ENCODE peak calls at places on chromosomes 1 and 21, in four cellular contexts. U, P, M and N are unnamed samples.

GRCh38 chr1:226542623-226543103 is 5.9 kb upstream of the STUM start:
- DNase-seq in P (no peak), M (no peak), U (no peak), N (no peak)

GRCh38 chr1:210475806-210476205 is 147.1 kb downstream of the HHAT start:
- DNase-seq in P (no peak), M (no peak), U (no peak), N (no peak)

GRCh38 chr1:23865543-23865930 is 2.6 kb downstream of the FUCA1 start:
- DNase-seq in M (peak), P (no peak), U (no peak), N (peak)

GRCh38 chr1:214004795-214005194 is 17.0 kb downstream of the PROX1 start:
- DNase-seq in U (no peak), P (no peak), M (no peak), N (no peak)

GRCh38 chr1:151166506-151166956 is 587 bp downstream of the SCNM1 start:
- DNase-seq in U (no peak), M (peak), P (no peak), N (no peak)

GRCh38 chr1:42003433-42003832 is 84.7 kb upstream of the HIVEP3 start:
- DNase-seq in U (no peak), M (peak), P (no peak), N (no peak)

GRCh38 chr1:2115008-2115921 is 65.1 kb downstream of the PRKCZ start:
- DNase-seq in U (no peak), M (no peak), P (no peak), N (no peak)

GRCh38 chr1:238649200-238649599 is 737.2 kb upstream of the CHRM3 start:
- DNase-seq in U (no peak), M (no peak), P (no peak), N (no peak)

GRCh38 chr1:236398538-236398937 is 4.5 kb downstream of the EDARADD start:
- DNase-seq in P (no peak), U (no peak), M (no peak), N (no peak)

GRCh38 chr1:150364231-150365003 is 470 bp downstream of the RPRD2 start:
- DNase-seq in P (peak), U (peak), M (peak), N (peak)

GRCh38 chr1:105337427-105337826 is 1587.7 kb downstream of the AMY1C start:
- DNase-seq in U (no peak), P (no peak), M (no peak), N (no peak)

GRCh38 chr1:7401814-7402547 is 369.1 kb upstream of the VAMP3 start:
- DNase-seq in M (peak), P (peak), U (no peak), N (peak)

GRCh38 chr1:231861541-231862481 is 235.2 kb downstream of the DISC1 start:
- DNase-seq in P (no peak), M (peak), U (no peak), N (no peak)

GRCh38 chr1:944341-945325 is 14.4 kb downstream of the NOC2L start:
- DNase-seq in U (no peak), M (no peak), P (no peak), N (no peak)

GRCh38 chr1:7199077-7199779 is 414.0 kb downstream of the CAMTA1 start:
- DNase-seq in P (no peak), U (no peak), M (no peak), N (no peak)

GRCh38 chr21:45516071-45516670 is 26.1 kb downstream of the SLC19A1 start:
- DNase-seq in M (no peak), U (no peak), P (no peak), N (no peak)

GRCh38 chr21:35336534-35336933 is 287.4 kb upstream of the RUNX1 start:
- DNase-seq in U (no peak), P (no peak), M (no peak), N (no peak)

GRCh38 chr1:181514298-181515290 is 31.3 kb downstream of the CACNA1E start:
- DNase-seq in U (no peak), M (peak), P (no peak), N (no peak)

GRCh38 chr1:195130598-195130997 is 1477.6 kb downstream of the KCNT2 start:
- DNase-seq in P (no peak), U (no peak), M (no peak), N (no peak)

GRCh38 chr1:21457654-21458053 is 17.7 kb downstream of the NBPF3 start:
- DNase-seq in U (no peak), M (no peak), P (no peak), N (no peak)

GRCh38 chr1:221858758-221859157 is 116.9 kb upstream of the DUSP10 start:
- DNase-seq in P (no peak), M (peak), U (no peak), N (peak)

GRCh38 chr1:183634429-183635065 is 1.0 kb downstream of the ARPC5 start:
- DNase-seq in U (no peak), M (no peak), P (no peak), N (no peak)

GRCh38 chr1:183869671-183870070 is 64.8 kb downstream of the RGL1 start:
- DNase-seq in P (no peak), M (no peak), U (no peak), N (no peak)

GRCh38 chr21:32597205-32597604 is 11.9 kb upstream of the TCP10L start:
- DNase-seq in P (no peak), U (no peak), M (peak), N (peak)

GRCh38 chr1:238111521-238111920 is 220.8 kb upstream of the ZP4 start:
- DNase-seq in M (no peak), P (no peak), U (no peak), N (no peak)

GRCh38 chr1:12798911-12799310 is 7.7 kb downstream of the PRAMEF1 start:
- DNase-seq in U (no peak), M (no peak), P (no peak), N (no peak)

GRCh38 chr1:50424045-50424939 is 1.0 kb upstream of the DMRTA2 start:
- DNase-seq in U (no peak), M (no peak), P (no peak), N (no peak)

GRCh38 chr1:11479375-11479979 is 522 bp downstream of the DISP3 start:
- DNase-seq in U (no peak), P (peak), M (no peak), N (no peak)

GRCh38 chr1:34176830-34177613 is at the start of gene C1orf94:
- DNase-seq in M (no peak), P (no peak), U (no peak), N (no peak)

GRCh38 chr1:61353797-61354406 is 271.5 kb downstream of the NFIA start:
- DNase-seq in U (no peak), P (no peak), M (no peak), N (no peak)

GRCh38 chr1:118503747-118504146 is 318.7 kb upstream of the SPAG17 start:
- DNase-seq in P (no peak), U (no peak), M (no peak), N (no peak)

GRCh38 chr1:47184771-47185677 is 4.8 kb downstream of the PDZK1IP1 start:
- DNase-seq in U (no peak), P (no peak), M (no peak), N (no peak)